ENCODE peak calls at places on chromosomes 16 and 17, in six cellular contexts. A, Y, Z, H, N and M are unnamed samples.

GRCh38 chr17:43034623-43035293 is 9.7 kb downstream of the RND2 start:
- DNase-seq in N (no peak), A (no peak), Y (no peak), H (no peak), Z (no peak), M (no peak)

GRCh38 chr16:66695935-66696668 is 441 bp downstream of the CMTM4 start:
- DNase-seq in A (no peak), Y (no peak), N (no peak), Z (no peak), H (peak; percentile 35), M (no peak)

GRCh38 chr16:79272141-79272577 is 328.4 kb downstream of the MAF start:
- DNase-seq in A (no peak), N (no peak), H (no peak), Y (no peak), Z (no peak), M (no peak)

GRCh38 chr17:4858880-4859260 is 25.7 kb downstream of the MINK1 start:
- DNase-seq in A (no peak), H (peak; percentile 63), N (no peak), Z (peak; percentile 93), Y (no peak), M (no peak)

GRCh38 chr16:4239682-4240175 is 2.2 kb downstream of the SRL start:
- DNase-seq in N (no peak), H (no peak), Y (no peak), Z (no peak), A (no peak), M (no peak)

GRCh38 chr16:90037202-90037765 is 18.0 kb upstream of the DBNDD1 start:
- DNase-seq in N (no peak), Z (no peak), H (no peak), A (no peak), Y (no peak), M (no peak)

GRCh38 chr16:12061336-12062055 is 85.0 kb downstream of the SNX29 start:
- DNase-seq in H (peak; percentile 38), A (no peak), Z (peak; percentile 36), Y (no peak), N (peak; percentile 76), M (no peak)

GRCh38 chr16:3058173-3059030 is 7.0 kb upstream of the IL32 start:
- DNase-seq in A (peak; percentile 73), Z (peak; percentile 31), H (peak; percentile 29), N (no peak), Y (no peak), M (no peak)

GRCh38 chr17:44971776-44972483 is 3.8 kb upstream of the C1QL1 start:
- DNase-seq in H (no peak), N (no peak), Z (peak; percentile 93), A (no peak), Y (no peak), M (peak; percentile 73)

GRCh38 chr17:66420961-66421371 is 118.6 kb downstream of the PRKCA start:
- DNase-seq in Z (peak; percentile 14), H (peak; percentile 25), N (no peak), Y (no peak), A (peak; percentile 39), M (no peak)

GRCh38 chr17:49978501-49978900 is 9.5 kb downstream of the DLX4 start:
- DNase-seq in H (no peak), A (no peak), N (no peak), Z (no peak), Y (no peak), M (no peak)

GRCh38 chr17:13429201-13429600 is 172.5 kb downstream of the HS3ST3A1 start:
- DNase-seq in Z (no peak), H (peak; percentile 55), Y (no peak), N (no peak), A (no peak), M (no peak)

GRCh38 chr16:86240716-86241363 is 269.5 kb upstream of the FOXF1 start:
- DNase-seq in A (no peak), N (no peak), Z (no peak), H (no peak), Y (no peak), M (no peak)

GRCh38 chr17:35596072-35596471 is 8.9 kb downstream of the AP2B1 start:
- DNase-seq in Y (no peak), A (no peak), H (no peak), Z (no peak), N (no peak), M (no peak)

GRCh38 chr16:29029168-29029994 is 44.5 kb downstream of the LAT start:
- DNase-seq in A (peak; percentile 70), Z (peak; percentile 84), H (peak; percentile 86), N (peak; percentile 76), Y (no peak), M (peak; percentile 81)